ENCODE peak calls at places on chromosomes 5 and 9, in six cellular contexts. W is brain microvascular endothelial cell, J is right atrium auricular region, C is nephron progenitor cell, R is gastrocnemius medialis, V is GM12865. I is an unnamed sample.

GRCh38 chr5:127076730-127077129 is 3.4 kb upstream of the C5orf63 start:
- DNase-seq in R (no peak), C (no peak), W (peak), J (no peak), V (no peak), I (no peak)

GRCh38 chr9:35907732-35908483 is 1.4 kb upstream of the SPAAR start:
- DNase-seq in C (no peak), J (peak), V (no peak), R (peak), W (peak), I (peak)

GRCh38 chr9:105299190-105299854 is 54.9 kb downstream of the SLC44A1 start:
- DNase-seq in V (no peak), J (peak), C (no peak), R (no peak), W (peak), I (no peak)

GRCh38 chr5:178284996-178285395 is 52.4 kb upstream of the PHYKPL start:
- DNase-seq in W (no peak), C (no peak), J (no peak), V (no peak), R (no peak), I (no peak)

GRCh38 chr9:109906766-109907382 is 126.9 kb downstream of the PALM2AKAP2 start:
- DNase-seq in C (no peak), W (peak), R (no peak), J (no peak), V (peak), I (peak)

GRCh38 chr5:145347026-145347616 is 488.0 kb downstream of the PRELID2 start:
- DNase-seq in C (peak), J (no peak), R (no peak), V (peak), W (peak), I (peak)

GRCh38 chr9:4235951-4236804 is 63.7 kb downstream of the GLIS3 start:
- DNase-seq in R (no peak), J (no peak), C (no peak), W (no peak), V (no peak), I (peak)

GRCh38 chr9:130835441-130836298 is 616 bp downstream of the ABL1 start:
- DNase-seq in J (no peak), W (no peak), R (no peak), V (peak), C (peak), I (peak)

GRCh38 chr9:94112716-94113465 is 28.6 kb downstream of the PTPDC1 start:
- DNase-seq in R (no peak), C (no peak), V (no peak), J (no peak), W (no peak), I (no peak)

GRCh38 chr5:119582987-119583386 is 46.4 kb upstream of the FAM170A start:
- DNase-seq in W (no peak), C (no peak), J (no peak), R (no peak), V (no peak), I (no peak)

GRCh38 chr9:109640232-109641078 is 139.5 kb upstream of the PALM2AKAP2 start:
- DNase-seq in R (peak), W (peak), J (no peak), C (peak), V (peak), I (no peak)

GRCh38 chr5:141992349-141992963 is 20.4 kb downstream of the GNPDA1 start:
- DNase-seq in R (peak), W (peak), J (peak), C (peak), V (peak), I (no peak)

GRCh38 chr5:123700624-123701023 is 188.6 kb downstream of the CSNK1G3 start:
- DNase-seq in W (peak), C (no peak), R (no peak), J (no peak), V (no peak), I (no peak)

GRCh38 chr9:4145482-4145881 is 154.4 kb downstream of the GLIS3 start:
- DNase-seq in V (no peak), W (no peak), J (no peak), C (no peak), R (no peak), I (no peak)

GRCh38 chr5:99879791-99880511 is 655.2 kb upstream of the FAM174A start:
- DNase-seq in R (no peak), J (no peak), V (no peak), W (no peak), C (no peak), I (no peak)

GRCh38 chr5:134534726-134535110 is 9.2 kb downstream of the JADE2 start:
- DNase-seq in V (no peak), R (no peak), J (no peak), C (no peak), W (no peak), I (no peak)

GRCh38 chr5:95858661-95859326 is 36.3 kb upstream of the GLRX start:
- DNase-seq in W (peak), C (peak), J (peak), R (peak), V (peak), I (peak)

GRCh38 chr9:35774907-35775635 is 16.3 kb upstream of the NPR2 start:
- DNase-seq in W (no peak), R (peak), V (no peak), C (no peak), J (no peak), I (no peak)

GRCh38 chr9:96080364-96080763 is 204.9 kb downstream of the ERCC6L2 start:
- DNase-seq in J (no peak), R (peak), V (no peak), C (no peak), W (no peak), I (no peak)

GRCh38 chr9:101269596-101270324 is 115.0 kb downstream of the BAAT start:
- DNase-seq in W (no peak), C (no peak), R (no peak), J (no peak), V (no peak), I (no peak)

GRCh38 chr5:115124741-115125140 is 45.0 kb downstream of the TRIM36 start:
- DNase-seq in R (no peak), W (no peak), J (no peak), V (no peak), C (no peak), I (no peak)

GRCh38 chr5:93611900-93612898 is 29.2 kb downstream of the NR2F1 start:
- DNase-seq in R (no peak), W (no peak), V (no peak), C (peak), J (no peak), I (no peak)

GRCh38 chr5:170681013-170681433 is 102.5 kb upstream of the GABRP start:
- DNase-seq in C (peak), W (peak), R (no peak), V (peak), J (no peak), I (peak)

GRCh38 chr9:134323741-134324358 is 2.4 kb upstream of the RXRA start:
- DNase-seq in C (no peak), R (peak), J (no peak), W (no peak), V (no peak), I (no peak)

GRCh38 chr5:128083033-128083810 is at the start of gene SLC12A2:
- DNase-seq in W (peak), R (peak), V (peak), C (peak), J (peak), I (peak)

GRCh38 chr5:128083811-128084227 is 253 bp downstream of the SLC12A2 start:
- DNase-seq in V (no peak), C (no peak), J (no peak), R (peak), W (no peak), I (no peak)

GRCh38 chr5:128082551-128083032 is 974 bp upstream of the SLC12A2 start:
- DNase-seq in R (no peak), C (no peak), W (no peak), J (no peak), V (no peak), I (no peak)

GRCh38 chr5:128084228-128085167 is 932 bp downstream of the SLC12A2 start:
- DNase-seq in V (peak), W (no peak), R (peak), C (peak), J (no peak), I (peak)

GRCh38 chr5:128081111-128081865 is 2.3 kb upstream of the SLC12A2 start:
- DNase-seq in W (no peak), V (peak), J (no peak), C (no peak), R (no peak), I (no peak)
- TF ChIP-seq CTCF in W (peak), V (peak), J (no peak), C (no peak), R (peak), I (no peak)

DNA sequence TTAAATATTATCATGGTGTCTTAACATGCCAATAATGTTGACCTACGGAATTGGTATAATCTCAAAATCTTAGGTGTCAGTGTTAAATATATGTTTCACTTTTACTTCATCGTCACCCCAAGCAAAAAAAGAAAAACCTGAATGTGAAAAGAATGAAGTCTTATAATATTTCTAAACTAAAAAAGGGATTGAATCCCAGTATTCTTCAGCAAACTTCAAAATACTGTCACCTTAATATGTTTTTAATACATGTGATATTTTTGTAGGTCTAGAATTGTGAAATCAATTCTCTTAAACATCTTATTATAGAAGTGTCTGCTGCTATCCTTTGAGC is 14.1 kb downstream of the UBE2D2 start:
- DNase-seq in J (no peak), R (no peak), C (no peak), W (no peak), V (no peak), I (no peak)
- TF ChIP-seq CTCF in J (no peak), R (no peak), C (no peak), W (no peak), V (no peak), I (no peak)

GRCh38 chr9:10130061-10130675 is 482.6 kb downstream of the PTPRD start:
- DNase-seq in C (no peak), V (no peak), W (no peak), J (no peak), R (no peak), I (no peak)
- TF ChIP-seq CTCF in C (no peak), V (no peak), W (no peak), J (no peak), R (no peak), I (no peak)

GRCh38 chr9:89956331-89956730 is 351.5 kb downstream of the GADD45G start:
- DNase-seq in W (no peak), V (no peak), J (no peak), C (no peak), R (no peak), I (no peak)

GRCh38 chr9:89956907-89957306 is 352.1 kb downstream of the GADD45G start:
- DNase-seq in R (peak), C (no peak), V (no peak), J (no peak), W (no peak), I (no peak)

GRCh38 chr9:89967527-89967926 is 362.7 kb downstream of the GADD45G start:
- DNase-seq in R (no peak), V (no peak), J (no peak), C (no peak), W (no peak), I (no peak)

GRCh38 chr9:89963280-89963679 is 358.5 kb downstream of the GADD45G start:
- DNase-seq in R (no peak), V (no peak), W (no peak), C (no peak), J (no peak), I (no peak)

GRCh38 chr9:89961616-89962341 is 357.0 kb downstream of the GADD45G start:
- DNase-seq in J (no peak), C (no peak), V (no peak), W (peak), R (no peak), I (no peak)
- TF ChIP-seq CTCF in J (no peak), C (no peak), V (no peak), W (no peak), R (no peak), I (no peak)

DNA sequence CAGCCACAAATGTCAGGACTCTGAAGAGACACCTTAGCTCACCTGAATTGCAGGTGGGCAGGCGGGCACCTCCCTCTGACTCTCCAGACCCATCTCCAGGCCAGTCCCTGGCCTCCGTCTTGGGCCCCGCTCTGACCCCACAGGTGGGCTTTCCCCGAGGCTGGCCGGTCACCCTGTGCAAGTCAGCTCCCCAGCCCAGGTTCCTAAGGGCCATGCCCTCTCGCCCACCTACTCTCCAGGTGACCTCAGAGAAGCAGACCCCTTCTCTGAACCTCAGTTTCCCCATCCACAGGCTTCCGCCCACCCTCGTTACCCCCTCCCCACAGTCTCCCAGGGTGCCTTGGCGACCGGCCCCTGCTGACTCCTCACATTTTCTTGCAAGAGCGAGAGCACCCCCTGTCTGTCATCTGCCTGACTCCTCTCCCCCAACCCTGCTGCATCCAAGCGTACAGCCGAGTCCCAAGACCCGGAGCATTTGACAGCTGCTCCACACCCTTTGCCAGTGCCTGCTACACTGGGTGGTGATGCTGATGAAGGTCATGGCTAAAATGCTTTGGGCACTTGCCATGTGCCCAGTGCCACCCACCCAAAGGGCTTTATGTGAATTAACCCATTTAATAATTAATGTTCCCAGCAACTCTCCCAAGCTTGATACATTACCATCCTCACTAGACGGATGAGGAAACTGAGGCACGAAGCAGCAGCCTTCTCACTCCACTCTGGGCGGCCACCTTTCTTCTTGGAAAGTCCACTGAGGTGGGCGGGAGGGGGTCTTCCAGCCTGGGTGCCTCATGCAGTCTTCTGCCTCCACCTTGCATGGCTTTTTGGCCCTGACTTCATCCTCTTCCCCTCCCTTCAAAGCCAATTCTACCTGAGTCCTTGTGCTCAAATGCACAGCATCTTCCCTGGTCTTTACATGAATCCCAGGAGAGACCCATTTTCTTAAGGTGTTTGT is 51.1 kb upstream of the ORM1 start:
- DNase-seq in V (no peak), C (peak), J (no peak), W (no peak), R (peak), I (peak)
- TF ChIP-seq CTCF in V (no peak), C (no peak), J (peak), W (peak), R (peak), I (no peak)

GRCh38 chr9:87226896-87227295 is 270.8 kb upstream of the DAPK1 start:
- DNase-seq in W (no peak), J (no peak), R (no peak), V (no peak), C (no peak), I (no peak)

GRCh38 chr9:87227456-87227855 is 270.2 kb upstream of the DAPK1 start:
- DNase-seq in J (no peak), V (no peak), C (no peak), W (no peak), R (no peak), I (no peak)

GRCh38 chr9:87229127-87229526 is 268.5 kb upstream of the DAPK1 start:
- DNase-seq in R (no peak), W (no peak), C (no peak), V (no peak), J (no peak), I (no peak)

DNA sequence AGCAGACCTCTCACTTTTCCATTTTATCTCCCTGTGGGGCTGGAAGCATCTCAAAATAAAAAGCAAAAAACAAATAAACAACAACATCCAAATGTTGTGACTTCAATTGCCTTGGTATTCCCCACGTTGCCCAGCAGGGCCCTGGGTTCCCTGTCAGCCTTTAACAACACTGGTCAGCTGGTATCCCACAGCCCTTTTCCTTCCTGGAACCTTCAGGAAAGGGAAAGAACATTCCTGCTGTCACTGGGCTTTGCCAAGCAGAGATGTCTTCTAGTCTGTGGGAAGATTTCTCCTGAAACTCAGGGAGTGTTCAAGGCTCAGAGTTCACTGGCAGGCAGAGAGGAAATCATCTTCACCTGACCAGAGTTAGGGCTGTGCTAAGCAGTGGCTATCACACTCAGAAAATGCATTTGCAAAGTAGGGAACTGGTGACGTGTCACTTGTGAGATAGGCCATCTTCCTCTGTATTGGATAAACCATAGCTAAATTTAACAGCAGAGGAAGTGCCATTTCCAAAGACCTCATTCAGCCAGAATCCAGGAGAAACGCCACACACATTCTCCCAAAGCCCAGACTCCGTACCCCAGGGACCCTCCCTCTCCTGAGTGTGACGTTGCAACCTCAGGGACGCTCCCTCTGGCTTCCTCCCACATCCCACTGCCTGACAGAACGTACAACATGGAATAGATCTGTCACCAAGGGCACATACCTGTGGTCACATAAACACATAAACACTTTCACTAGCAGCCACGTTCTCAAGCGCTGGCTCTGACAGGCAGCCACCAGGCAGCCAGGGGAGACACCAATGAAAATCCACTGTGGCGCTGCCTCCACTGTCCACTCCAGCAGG is 274.0 kb upstream of the DAPK1 start:
- DNase-seq in J (no peak), W (peak), R (peak), V (no peak), C (no peak), I (no peak)
- TF ChIP-seq CTCF in J (no peak), W (no peak), R (no peak), V (no peak), C (no peak), I (no peak)

GRCh38 chr5:31029925-31030324 is 163.6 kb upstream of the CDH6 start:
- DNase-seq in W (no peak), V (no peak), C (no peak), J (no peak), R (no peak), I (no peak)
- TF ChIP-seq CTCF in W (no peak), V (no peak), C (no peak), J (no peak), R (no peak), I (no peak)

GRCh38 chr9:112094948-112095779 is 79.9 kb downstream of the SUSD1 start:
- DNase-seq in R (no peak), V (peak), J (no peak), W (no peak), C (no peak), I (no peak)

GRCh38 chr9:112094240-112094639 is 80.9 kb downstream of the SUSD1 start:
- DNase-seq in V (no peak), R (no peak), C (no peak), W (no peak), J (no peak), I (no peak)

GRCh38 chr9:112093147-112093874 is 81.8 kb downstream of the SUSD1 start:
- DNase-seq in W (no peak), R (no peak), V (no peak), C (no peak), J (no peak), I (no peak)

GRCh38 chr9:112093875-112094227 is 81.2 kb downstream of the SUSD1 start:
- DNase-seq in V (peak), R (no peak), C (no peak), W (no peak), J (no peak), I (no peak)

GRCh38 chr9:112091805-112092204 is 83.3 kb downstream of the SUSD1 start:
- DNase-seq in W (no peak), V (no peak), J (no peak), C (no peak), R (no peak), I (no peak)
- TF ChIP-seq CTCF in W (peak), V (peak), J (no peak), C (no peak), R (no peak), I (no peak)

GRCh38 chr9:107756091-107756490 is 266.5 kb upstream of the KLF4 start:
- DNase-seq in R (no peak), J (no peak), V (no peak), W (no peak), C (no peak), I (no peak)

GRCh38 chr9:107751522-107752235 is 262.1 kb upstream of the KLF4 start:
- DNase-seq in J (peak), W (peak), C (no peak), R (peak), V (peak), I (peak)

GRCh38 chr9:107755267-107755666 is 265.7 kb upstream of the KLF4 start:
- DNase-seq in W (peak), C (no peak), V (no peak), J (peak), R (no peak), I (no peak)

GRCh38 chr9:107749787-107750444 is 260.3 kb upstream of the KLF4 start:
- DNase-seq in V (no peak), W (peak), C (peak), J (peak), R (peak), I (no peak)

DNA sequence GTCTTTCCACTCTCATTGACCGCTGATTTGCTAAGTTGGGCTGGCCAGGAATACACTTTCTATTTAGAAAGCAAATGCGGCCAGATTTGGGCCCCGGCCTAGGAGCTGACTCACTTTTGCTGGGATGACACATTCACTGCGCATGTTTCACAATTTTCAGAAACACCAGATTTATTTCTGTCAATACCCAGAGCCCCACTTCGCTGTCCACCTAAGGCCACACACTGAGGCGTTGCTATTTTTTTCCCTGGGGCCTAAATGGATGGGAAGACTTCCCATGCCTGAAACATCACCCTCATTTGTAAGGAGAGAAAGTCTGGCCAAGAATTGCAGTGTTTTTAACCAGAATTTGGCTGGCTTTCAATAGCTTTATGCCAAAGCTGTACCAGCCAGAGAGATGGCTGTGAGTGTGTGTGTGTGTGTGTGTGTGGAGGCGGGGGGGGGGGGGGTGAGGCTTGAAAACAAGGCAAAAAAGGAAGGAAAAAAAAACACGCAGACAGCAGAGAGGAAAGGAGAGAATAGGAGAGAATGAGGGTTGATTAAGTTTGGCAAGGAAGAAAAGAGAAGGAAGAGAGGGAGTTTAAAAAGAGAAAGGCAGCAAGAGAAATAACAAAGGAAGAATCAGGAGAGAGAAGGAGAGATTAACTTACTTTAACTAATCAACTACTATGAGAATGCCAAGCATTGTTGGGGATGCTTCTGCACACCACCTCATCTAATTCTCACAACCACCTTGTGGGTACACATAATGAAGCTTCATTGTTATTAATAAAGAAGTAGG is 261.4 kb upstream of the KLF4 start:
- DNase-seq in V (peak), C (no peak), R (peak), J (peak), W (peak), I (no peak)
- TF ChIP-seq CTCF in V (no peak), C (no peak), R (no peak), J (no peak), W (no peak), I (no peak)

I was measured in GM20000.